ENCODE peak calls at places on chromosomes 2 and 18, in four cellular contexts. One of them, this sample, is unnamed.

GRCh38 chr2:188473306-188473705 is 181.6 kb downstream of the GULP1 start:
- DNase-seq in prostate gland: no peak
- DNase-seq in mammary epithelial cell: peak
- DNase-seq in mucosa of descending colon: no peak
- DNase-seq in this sample: no peak

GRCh38 chr2:199603748-199604291 is 146.1 kb upstream of the SATB2 start:
- DNase-seq in mammary epithelial cell: no peak
- DNase-seq in mucosa of descending colon: no peak
- DNase-seq in prostate gland: no peak
- DNase-seq in this sample: no peak

GRCh38 chr18:29164020-29164706 is 987.2 kb upstream of the CDH2 start:
- DNase-seq in mammary epithelial cell: peak
- DNase-seq in mucosa of descending colon: no peak
- DNase-seq in prostate gland: no peak
- DNase-seq in this sample: no peak

GRCh38 chr2:237920673-237921072 is 46.1 kb upstream of the UBE2F start:
- DNase-seq in mammary epithelial cell: no peak
- DNase-seq in mucosa of descending colon: no peak
- DNase-seq in prostate gland: no peak
- DNase-seq in this sample: no peak

GRCh38 chr2:109727929-109728447 is 66.1 kb upstream of the RGPD5 start:
- DNase-seq in prostate gland: peak
- DNase-seq in mammary epithelial cell: no peak
- DNase-seq in mucosa of descending colon: no peak
- DNase-seq in this sample: no peak

GRCh38 chr2:213007290-213007838 is 144.0 kb downstream of the IKZF2 start:
- DNase-seq in mammary epithelial cell: no peak
- DNase-seq in prostate gland: no peak
- DNase-seq in mucosa of descending colon: no peak
- DNase-seq in this sample: no peak

GRCh38 chr2:11022874-11023273 is 111.1 kb downstream of the KCNF1 start:
- DNase-seq in mucosa of descending colon: no peak
- DNase-seq in mammary epithelial cell: peak
- DNase-seq in prostate gland: no peak
- DNase-seq in this sample: no peak

GRCh38 chr2:53985646-53986045 is 14.9 kb upstream of the PSME4 start:
- DNase-seq in mucosa of descending colon: no peak
- DNase-seq in prostate gland: no peak
- DNase-seq in mammary epithelial cell: no peak
- DNase-seq in this sample: no peak

GRCh38 chr2:105734762-105735538 is 9.8 kb upstream of the NCK2 start:
- DNase-seq in mammary epithelial cell: peak
- DNase-seq in prostate gland: no peak
- DNase-seq in mucosa of descending colon: no peak
- DNase-seq in this sample: no peak

GRCh38 chr18:7872569-7872968 is 305.5 kb downstream of the PTPRM start:
- DNase-seq in mucosa of descending colon: no peak
- DNase-seq in mammary epithelial cell: peak
- DNase-seq in prostate gland: no peak
- DNase-seq in this sample: no peak

GRCh38 chr2:31202833-31203232 is 14.5 kb downstream of the CAPN14 start:
- DNase-seq in mucosa of descending colon: no peak
- DNase-seq in prostate gland: no peak
- DNase-seq in mammary epithelial cell: no peak
- DNase-seq in this sample: no peak

GRCh38 chr2:185628985-185629384 is 109.6 kb upstream of the FSIP2 start:
- DNase-seq in mucosa of descending colon: no peak
- DNase-seq in mammary epithelial cell: peak
- DNase-seq in prostate gland: no peak
- DNase-seq in this sample: no peak
- TF ChIP-seq CTCF in mucosa of descending colon: no peak
- TF ChIP-seq CTCF in mammary epithelial cell: peak
- TF ChIP-seq CTCF in prostate gland: no peak
- TF ChIP-seq CTCF in this sample: peak

DNA sequence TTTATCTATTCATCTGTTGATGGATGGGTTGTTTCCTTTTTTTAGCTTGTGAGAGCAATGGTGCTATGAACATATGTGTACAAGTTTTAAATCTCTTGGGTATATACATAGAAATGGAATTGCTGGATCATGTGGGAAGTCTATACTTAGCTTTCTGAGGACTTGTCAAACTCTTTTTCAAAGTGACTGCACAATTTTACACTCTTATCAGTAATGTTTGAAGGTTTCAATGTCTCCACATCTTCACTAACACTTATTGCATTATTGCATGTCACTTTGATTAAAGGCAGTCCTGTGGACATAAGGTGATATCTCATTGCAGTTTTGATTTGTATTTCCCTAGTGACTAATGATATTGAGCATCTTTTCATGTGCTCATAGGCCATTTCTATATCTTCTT is 167.2 kb upstream of the SPHKAP start:
- DNase-seq in prostate gland: no peak
- DNase-seq in mammary epithelial cell: no peak
- DNase-seq in mucosa of descending colon: no peak
- DNase-seq in this sample: no peak
- TF ChIP-seq CTCF in prostate gland: no peak
- TF ChIP-seq CTCF in mammary epithelial cell: no peak
- TF ChIP-seq CTCF in mucosa of descending colon: no peak
- TF ChIP-seq CTCF in this sample: no peak

GRCh38 chr18:52999633-53000032 is 659.6 kb downstream of the DCC start:
- DNase-seq in prostate gland: no peak
- DNase-seq in mammary epithelial cell: no peak
- DNase-seq in mucosa of descending colon: no peak
- DNase-seq in this sample: no peak
- TF ChIP-seq CTCF in prostate gland: no peak
- TF ChIP-seq CTCF in mammary epithelial cell: no peak
- TF ChIP-seq CTCF in mucosa of descending colon: no peak
- TF ChIP-seq CTCF in this sample: no peak

GRCh38 chr18:12074734-12075133 is 18.9 kb upstream of the ANKRD62 start:
- DNase-seq in prostate gland: no peak
- DNase-seq in mammary epithelial cell: no peak
- DNase-seq in mucosa of descending colon: no peak
- DNase-seq in this sample: no peak
- TF ChIP-seq CTCF in prostate gland: no peak
- TF ChIP-seq CTCF in mammary epithelial cell: no peak
- TF ChIP-seq CTCF in mucosa of descending colon: no peak
- TF ChIP-seq CTCF in this sample: peak

DNA sequence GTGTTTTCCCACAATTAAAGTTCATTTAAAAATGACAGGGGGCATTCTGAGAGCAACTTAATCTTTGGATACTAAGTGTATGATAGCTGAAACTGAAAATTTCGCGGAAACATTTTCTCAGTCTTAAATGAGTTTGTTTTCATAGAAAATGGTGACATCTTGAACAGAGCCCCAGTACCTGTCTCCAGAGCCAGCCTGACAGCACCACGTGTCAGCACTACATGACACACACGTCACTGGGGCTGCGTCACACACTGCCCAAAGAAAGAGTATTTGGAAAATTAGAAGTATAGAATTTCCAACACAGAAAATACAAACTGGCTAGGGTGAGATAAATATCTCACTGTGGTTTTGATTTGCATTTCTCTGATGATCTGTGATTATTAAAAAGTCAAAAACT is 50.8 kb downstream of the CMPK2 start:
- DNase-seq in prostate gland: no peak
- DNase-seq in mucosa of descending colon: no peak
- DNase-seq in mammary epithelial cell: no peak
- DNase-seq in this sample: no peak
- TF ChIP-seq CTCF in prostate gland: no peak
- TF ChIP-seq CTCF in mucosa of descending colon: no peak
- TF ChIP-seq CTCF in mammary epithelial cell: no peak
- TF ChIP-seq CTCF in this sample: no peak

GRCh38 chr18:50009772-50010171 is 185.2 kb downstream of the MYO5B start:
- DNase-seq in mucosa of descending colon: peak
- DNase-seq in mammary epithelial cell: peak
- DNase-seq in prostate gland: peak
- DNase-seq in this sample: peak
- TF ChIP-seq CTCF in mucosa of descending colon: peak
- TF ChIP-seq CTCF in mammary epithelial cell: peak
- TF ChIP-seq CTCF in prostate gland: no peak
- TF ChIP-seq CTCF in this sample: peak

GRCh38 chr18:58540381-58540943 is 88.4 kb downstream of the ALPK2 start:
- DNase-seq in mammary epithelial cell: no peak
- DNase-seq in mucosa of descending colon: no peak
- DNase-seq in prostate gland: no peak
- DNase-seq in this sample: no peak

GRCh38 chr18:58539659-58540380 is 89.1 kb downstream of the ALPK2 start:
- DNase-seq in mucosa of descending colon: no peak
- DNase-seq in mammary epithelial cell: no peak
- DNase-seq in prostate gland: no peak
- DNase-seq in this sample: no peak

GRCh38 chr18:58542426-58543159 is 86.3 kb downstream of the ALPK2 start:
- DNase-seq in prostate gland: no peak
- DNase-seq in mucosa of descending colon: no peak
- DNase-seq in mammary epithelial cell: no peak
- DNase-seq in this sample: no peak

GRCh38 chr18:58541789-58542425 is 87.0 kb downstream of the ALPK2 start:
- DNase-seq in prostate gland: no peak
- DNase-seq in mammary epithelial cell: peak
- DNase-seq in mucosa of descending colon: no peak
- DNase-seq in this sample: peak

DNA sequence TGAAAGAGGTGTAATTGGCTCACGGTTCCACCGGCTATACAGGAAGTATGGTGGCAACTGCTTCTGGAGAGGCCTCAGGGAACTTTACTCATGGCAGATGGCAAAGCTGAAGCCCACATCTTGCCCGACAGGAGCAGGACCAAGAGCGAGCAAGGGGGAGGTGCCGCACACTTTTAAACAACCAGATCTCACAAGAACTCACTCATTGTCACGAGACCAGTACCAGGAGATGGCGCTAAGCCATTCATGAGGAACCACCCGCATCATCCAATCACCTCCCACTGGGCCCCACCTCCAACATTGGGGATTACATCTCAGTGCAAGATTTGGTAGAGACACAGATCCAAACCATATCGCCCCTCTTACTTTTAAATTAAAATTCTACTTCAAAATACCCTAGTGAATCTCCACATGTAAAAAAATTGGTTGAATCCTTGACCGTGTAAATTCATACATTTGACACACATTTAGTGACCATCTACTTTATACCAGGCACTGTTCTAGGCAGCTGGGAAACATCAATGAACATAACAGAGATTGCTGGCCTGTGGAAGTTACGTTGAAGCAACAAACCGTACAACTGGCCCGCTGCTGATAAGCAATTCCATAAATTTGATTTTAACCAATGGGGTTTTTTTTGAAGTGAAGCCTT is 87.6 kb downstream of the ALPK2 start:
- DNase-seq in mucosa of descending colon: no peak
- DNase-seq in mammary epithelial cell: no peak
- DNase-seq in prostate gland: no peak
- DNase-seq in this sample: no peak
- TF ChIP-seq CTCF in mucosa of descending colon: no peak
- TF ChIP-seq CTCF in mammary epithelial cell: peak
- TF ChIP-seq CTCF in prostate gland: no peak
- TF ChIP-seq CTCF in this sample: peak

This sample was measured in GM13977.